ENCODE peak calls at places on chromosomes 12 and 14, in nine cellular contexts. K is heart left ventricle, F is IMR-90, L is psoas muscle, Y is B cell, C is HFF-Myc, B is AG09309, P is AG10803, T is mammary epithelial cell. G is an unnamed sample.

GRCh38 chr14:52015411-52016030 is 26.2 kb downstream of the RTRAF start:
- DNase-seq in K (no peak), F (peak; percentile 17), L (no peak), Y (no peak), C (no peak), B (no peak), P (no peak), T (no peak), G (no peak)

GRCh38 chr12:48901278-48901677 is 24.0 kb downstream of the FKBP11 start:
- DNase-seq in K (no peak), F (peak; percentile 52), L (no peak), Y (no peak), C (no peak), B (no peak), P (no peak), T (peak; percentile 44), G (no peak)

GRCh38 chr14:35705636-35706035 is 103.5 kb downstream of the RALGAPA1 start:
- DNase-seq in K (no peak), F (no peak), L (no peak), Y (no peak), C (no peak), B (no peak), P (no peak), T (no peak), G (no peak)

GRCh38 chr14:64704145-64704742 is at the start of gene PLEKHG3:
- DNase-seq in K (peak; percentile 91), F (peak; percentile 69), L (peak; percentile 82), Y (peak; percentile 19), C (no peak), B (no peak), P (peak; percentile 68), T (peak; percentile 82), G (peak; percentile 87)

GRCh38 chr12:2970744-2971143 is 11.5 kb downstream of the TEAD4 start:
- DNase-seq in K (no peak), F (no peak), L (peak; percentile 71), Y (no peak), C (no peak), B (no peak), P (peak; percentile 44), T (no peak), G (no peak)

GRCh38 chr14:101410126-101410525 is 151.2 kb upstream of the DIO3 start:
- DNase-seq in K (no peak), F (no peak), L (no peak), Y (peak; percentile 12), C (no peak), B (no peak), P (no peak), T (no peak), G (no peak)

GRCh38 chr14:93099187-93099586 is 16.5 kb downstream of the ITPK1 start:
- DNase-seq in K (no peak), F (no peak), L (no peak), Y (no peak), C (no peak), B (no peak), P (no peak), T (no peak), G (no peak)

GRCh38 chr12:20489645-20490044 is 121.3 kb downstream of the PDE3A start:
- DNase-seq in K (no peak), F (peak; percentile 36), L (no peak), Y (no peak), C (no peak), B (no peak), P (peak; percentile 36), T (no peak), G (no peak)

GRCh38 chr14:29446971-29447370 is 480.7 kb downstream of the PRKD1 start:
- DNase-seq in K (no peak), F (no peak), L (no peak), Y (no peak), C (no peak), B (no peak), P (no peak), T (no peak), G (no peak)

GRCh38 chr12:65824314-65824563 is at the start of gene HMGA2:
- DNase-seq in K (peak; percentile 68), F (peak; percentile 84), L (no peak), Y (no peak), C (peak; percentile 73), B (peak; percentile 50), P (peak; percentile 72), T (no peak), G (peak; percentile 81)

GRCh38 chr12:31931796-31932715 is 27.2 kb upstream of the RESF1 start:
- DNase-seq in K (no peak), F (no peak), L (no peak), Y (no peak), C (no peak), B (no peak), P (no peak), T (no peak), G (no peak)

DNA sequence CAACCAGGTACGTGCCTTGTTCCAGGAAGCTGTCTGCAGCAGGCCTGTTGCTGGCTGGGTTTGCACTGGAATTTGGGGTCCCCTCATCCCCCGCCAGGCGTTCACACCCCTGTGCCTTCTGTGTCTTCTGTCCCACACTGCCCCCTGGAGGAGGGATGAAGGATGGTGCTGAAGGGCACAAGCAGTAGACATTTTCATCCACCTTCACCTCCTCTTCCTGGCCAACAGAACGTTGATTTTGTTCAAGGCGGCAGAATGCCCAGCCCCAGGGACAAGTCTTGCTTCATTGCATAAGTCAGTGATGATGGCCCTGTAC is 122.1 kb downstream of the CALM1 start:
- DNase-seq in K (no peak), F (peak; percentile 11), L (no peak), Y (peak; percentile 44), C (no peak), B (no peak), P (peak; percentile 10), T (no peak), G (no peak)
- TF ChIP-seq CTCF in K (peak; percentile 38), F (peak; percentile 40), L (peak; percentile 39), Y (peak; percentile 59), C (peak; percentile 51), B (peak; percentile 59), P (peak; percentile 57), T (peak; percentile 62), G (peak; percentile 66)

GRCh38 chr12:94261119-94261518 is 112.7 kb downstream of the PLXNC1 start:
- DNase-seq in K (no peak), F (no peak), L (no peak), Y (no peak), C (no peak), B (no peak), P (no peak), T (no peak), G (no peak)
- TF ChIP-seq CTCF in K (no peak), F (no peak), L (no peak), Y (no peak), C (no peak), B (no peak), P (no peak), T (no peak), G (no peak)

GRCh38 chr12:68498736-68499135 is 112.0 kb upstream of the RAP1B start:
- DNase-seq in K (no peak), F (no peak), L (no peak), Y (no peak), C (no peak), B (no peak), P (no peak), T (no peak), G (no peak)
- TF ChIP-seq CTCF in K (no peak), F (no peak), L (no peak), Y (no peak), C (no peak), B (no peak), P (no peak), T (no peak), G (no peak)

GRCh38 chr14:53533384-53533975 is 380.4 kb upstream of the DDHD1 start:
- DNase-seq in K (no peak), F (no peak), L (no peak), Y (no peak), C (no peak), B (no peak), P (no peak), T (no peak), G (no peak)
- TF ChIP-seq CTCF in K (no peak), F (no peak), L (no peak), Y (no peak), C (no peak), B (no peak), P (no peak), T (no peak), G (no peak)

GRCh38 chr14:69922198-69922597 is 43.0 kb downstream of the SMOC1 start:
- DNase-seq in K (no peak), F (no peak), L (no peak), Y (no peak), C (no peak), B (no peak), P (no peak), T (no peak), G (no peak)

GRCh38 chr14:69913686-69914085 is 34.5 kb downstream of the SMOC1 start:
- DNase-seq in K (no peak), F (peak; percentile 71), L (no peak), Y (no peak), C (no peak), B (no peak), P (no peak), T (no peak), G (no peak)

GRCh38 chr14:69921052-69921451 is 41.8 kb downstream of the SMOC1 start:
- DNase-seq in K (no peak), F (peak; percentile 92), L (no peak), Y (no peak), C (no peak), B (no peak), P (peak; percentile 60), T (peak; percentile 35), G (no peak)

GRCh38 chr14:69916396-69916795 is 37.2 kb downstream of the SMOC1 start:
- DNase-seq in K (no peak), F (no peak), L (no peak), Y (no peak), C (no peak), B (no peak), P (no peak), T (no peak), G (no peak)

DNA sequence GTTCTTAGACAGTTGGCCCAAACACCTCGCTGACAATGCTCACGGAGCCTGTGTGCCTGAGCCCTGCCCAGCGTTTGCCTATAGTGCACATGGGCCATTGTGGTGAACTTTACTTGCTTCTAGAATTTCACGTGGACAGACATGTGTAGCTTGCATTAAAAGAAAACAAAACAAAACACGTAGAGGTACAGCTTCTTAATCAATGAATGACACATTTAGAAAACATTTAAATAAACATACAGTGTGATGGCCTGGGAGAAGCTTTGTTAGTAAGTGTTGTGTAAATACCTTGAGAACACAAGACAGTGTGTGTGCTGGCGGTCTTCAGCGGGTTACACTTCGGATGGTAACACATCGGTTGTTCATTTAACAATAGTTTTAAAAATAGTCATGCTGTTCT is 38.1 kb downstream of the SMOC1 start:
- DNase-seq in K (no peak), F (no peak), L (no peak), Y (no peak), C (no peak), B (no peak), P (no peak), T (no peak), G (no peak)
- TF ChIP-seq CTCF in K (no peak), F (no peak), L (no peak), Y (no peak), C (no peak), B (no peak), P (no peak), T (no peak), G (no peak)